ENCODE peak calls at places on chromosomes 2 and 18, in four cellular contexts. One of them, this sample, is unnamed.
A peak's percentile ranks its signal among the peaks of the same experiment; 100 is the strongest.

GRCh38 chr2:95346236-95346737 is 49.1 kb downstream of the KCNIP3 start:
- DNase-seq in CD8-positive, alpha-beta T cell: no peak
- DNase-seq in thoracic aorta: no peak
- DNase-seq in BJ: no peak
- DNase-seq in this sample: no peak

GRCh38 chr2:208722737-208723136 is 316.1 kb downstream of the PTH2R start:
- DNase-seq in CD8-positive, alpha-beta T cell: no peak
- DNase-seq in thoracic aorta: no peak
- DNase-seq in BJ: no peak
- DNase-seq in this sample: no peak

GRCh38 chr2:148519013-148519412 is 125.5 kb upstream of the EPC2 start:
- DNase-seq in CD8-positive, alpha-beta T cell: no peak
- DNase-seq in thoracic aorta: no peak
- DNase-seq in BJ: no peak
- DNase-seq in this sample: no peak

GRCh38 chr18:35182151-35182550 is 58.7 kb upstream of the ZNF397 start:
- DNase-seq in CD8-positive, alpha-beta T cell: no peak
- DNase-seq in thoracic aorta: no peak
- DNase-seq in BJ: no peak
- DNase-seq in this sample: no peak

GRCh38 chr2:207681431-207681830 is 30.0 kb upstream of the CCNYL1 start:
- DNase-seq in CD8-positive, alpha-beta T cell: no peak
- DNase-seq in thoracic aorta: no peak
- DNase-seq in BJ: no peak
- DNase-seq in this sample: no peak

GRCh38 chr2:82591718-82592117 is 1867.4 kb downstream of the SUCLG1 start:
- DNase-seq in CD8-positive, alpha-beta T cell: no peak
- DNase-seq in thoracic aorta: no peak
- DNase-seq in BJ: no peak
- DNase-seq in this sample: no peak

GRCh38 chr2:237691200-237691907 is 64.0 kb downstream of the LRRFIP1 start:
- DNase-seq in CD8-positive, alpha-beta T cell: no peak
- DNase-seq in thoracic aorta: no peak
- DNase-seq in BJ: no peak
- DNase-seq in this sample: no peak

GRCh38 chr2:55111570-55112228 is 61.4 kb upstream of the RTN4 start:
- DNase-seq in CD8-positive, alpha-beta T cell: no peak
- DNase-seq in thoracic aorta: peak; percentile 53
- DNase-seq in BJ: peak; percentile 80
- DNase-seq in this sample: peak; percentile 84

GRCh38 chr2:71129114-71129890 is 727 bp downstream of the MCEE start:
- DNase-seq in CD8-positive, alpha-beta T cell: no peak
- DNase-seq in thoracic aorta: no peak
- DNase-seq in BJ: no peak
- DNase-seq in this sample: no peak

GRCh38 chr2:222707689-222708273 is 36.3 kb downstream of the MOGAT1 start:
- DNase-seq in CD8-positive, alpha-beta T cell: no peak
- DNase-seq in thoracic aorta: no peak
- DNase-seq in BJ: no peak
- DNase-seq in this sample: peak; percentile 77

GRCh38 chr2:165469417-165469816 is at the start of gene CSRNP3:
- DNase-seq in CD8-positive, alpha-beta T cell: no peak
- DNase-seq in thoracic aorta: no peak
- DNase-seq in BJ: peak; percentile 43
- DNase-seq in this sample: peak; percentile 23

GRCh38 chr2:48189552-48190228 is 283.4 kb upstream of the FBXO11 start:
- DNase-seq in CD8-positive, alpha-beta T cell: no peak
- DNase-seq in thoracic aorta: no peak
- DNase-seq in BJ: no peak
- DNase-seq in this sample: no peak

GRCh38 chr18:24086082-24086481 is 52.8 kb upstream of the CABYR start:
- DNase-seq in CD8-positive, alpha-beta T cell: no peak
- DNase-seq in thoracic aorta: no peak
- DNase-seq in BJ: no peak
- DNase-seq in this sample: no peak

GRCh38 chr18:67300498-67300897 is 216.0 kb downstream of the DSEL start:
- DNase-seq in CD8-positive, alpha-beta T cell: no peak
- DNase-seq in thoracic aorta: no peak
- DNase-seq in BJ: no peak
- DNase-seq in this sample: no peak

GRCh38 chr2:138503087-138503442 is 1.5 kb downstream of the SPOPL start:
- DNase-seq in CD8-positive, alpha-beta T cell: no peak
- DNase-seq in thoracic aorta: no peak
- DNase-seq in BJ: no peak
- DNase-seq in this sample: no peak

GRCh38 chr2:96207778-96208143 is 866 bp downstream of the STARD7 start:
- DNase-seq in CD8-positive, alpha-beta T cell: no peak
- DNase-seq in thoracic aorta: no peak
- DNase-seq in BJ: no peak
- DNase-seq in this sample: no peak

GRCh38 chr2:196927318-196928225 is 1.1 kb upstream of the PGAP1 start:
- DNase-seq in CD8-positive, alpha-beta T cell: no peak
- DNase-seq in thoracic aorta: no peak
- DNase-seq in BJ: no peak
- DNase-seq in this sample: peak; percentile 52

GRCh38 chr2:15782769-15783294 is 157.5 kb upstream of the MYCN start:
- DNase-seq in CD8-positive, alpha-beta T cell: no peak
- DNase-seq in thoracic aorta: no peak
- DNase-seq in BJ: no peak
- DNase-seq in this sample: no peak

GRCh38 chr2:197358927-197359326 is 48.3 kb upstream of the ANKRD44 start:
- DNase-seq in CD8-positive, alpha-beta T cell: no peak
- DNase-seq in thoracic aorta: no peak
- DNase-seq in BJ: no peak
- DNase-seq in this sample: no peak

GRCh38 chr2:125086313-125087184 is 1061.5 kb downstream of the CNTNAP5 start:
- DNase-seq in CD8-positive, alpha-beta T cell: no peak
- DNase-seq in thoracic aorta: no peak
- DNase-seq in BJ: no peak
- DNase-seq in this sample: no peak

GRCh38 chr2:10322481-10322880 is 19.8 kb downstream of the HPCAL1 start:
- DNase-seq in CD8-positive, alpha-beta T cell: no peak
- DNase-seq in thoracic aorta: no peak
- DNase-seq in BJ: no peak
- DNase-seq in this sample: no peak

GRCh38 chr2:132668189-132668833 is 1.7 kb downstream of the LYPD1 start:
- DNase-seq in CD8-positive, alpha-beta T cell: no peak
- DNase-seq in thoracic aorta: no peak
- DNase-seq in BJ: no peak
- DNase-seq in this sample: no peak

GRCh38 chr2:211070547-211070946 is 514.1 kb downstream of the CPS1 start:
- DNase-seq in CD8-positive, alpha-beta T cell: no peak
- DNase-seq in thoracic aorta: no peak
- DNase-seq in BJ: no peak
- DNase-seq in this sample: no peak

GRCh38 chr2:186991766-186992417 is 142.9 kb upstream of the ZSWIM2 start:
- DNase-seq in CD8-positive, alpha-beta T cell: no peak
- DNase-seq in thoracic aorta: no peak
- DNase-seq in BJ: no peak
- DNase-seq in this sample: no peak

GRCh38 chr2:44061876-44062275 is 66.1 kb upstream of the LRPPRC start:
- DNase-seq in CD8-positive, alpha-beta T cell: no peak
- DNase-seq in thoracic aorta: no peak
- DNase-seq in BJ: no peak
- DNase-seq in this sample: no peak

GRCh38 chr2:19122220-19122619 is 236.2 kb downstream of the OSR1 start:
- DNase-seq in CD8-positive, alpha-beta T cell: no peak
- DNase-seq in thoracic aorta: no peak
- DNase-seq in BJ: no peak
- DNase-seq in this sample: no peak

GRCh38 chr2:69993708-69994107 is 32.3 kb upstream of the ASPRV1 start:
- DNase-seq in CD8-positive, alpha-beta T cell: no peak
- DNase-seq in thoracic aorta: no peak
- DNase-seq in BJ: no peak
- DNase-seq in this sample: no peak

GRCh38 chr18:7755753-7756475 is 188.8 kb downstream of the PTPRM start:
- DNase-seq in CD8-positive, alpha-beta T cell: no peak
- DNase-seq in thoracic aorta: no peak
- DNase-seq in BJ: no peak
- DNase-seq in this sample: no peak

GRCh38 chr2:31384771-31385276 is 29.7 kb downstream of the XDH start:
- DNase-seq in CD8-positive, alpha-beta T cell: no peak
- DNase-seq in thoracic aorta: no peak
- DNase-seq in BJ: peak; percentile 92
- DNase-seq in this sample: peak; percentile 80

GRCh38 chr2:86622409-86622877 is 1.2 kb downstream of the RNF103 start:
- DNase-seq in CD8-positive, alpha-beta T cell: no peak
- DNase-seq in thoracic aorta: no peak
- DNase-seq in BJ: no peak
- DNase-seq in this sample: no peak

GRCh38 chr18:42801706-42802105 is 313.8 kb downstream of the RIT2 start:
- DNase-seq in CD8-positive, alpha-beta T cell: no peak
- DNase-seq in thoracic aorta: no peak
- DNase-seq in BJ: no peak
- DNase-seq in this sample: no peak

GRCh38 chr2:37230581-37230980 is 815 bp downstream of the CEBPZ start:
- DNase-seq in CD8-positive, alpha-beta T cell: no peak
- DNase-seq in thoracic aorta: no peak
- DNase-seq in BJ: no peak
- DNase-seq in this sample: no peak

GRCh38 chr2:215431290-215431689 is 4.6 kb downstream of the FN1 start:
- DNase-seq in CD8-positive, alpha-beta T cell: no peak
- DNase-seq in thoracic aorta: no peak
- DNase-seq in BJ: no peak
- DNase-seq in this sample: no peak
- H3K4me3 ChIP-seq in CD8-positive, alpha-beta T cell: no peak overlapping the region
- H3K4me3 ChIP-seq in thoracic aorta: peak overlapping the region; percentile 55
- H3K4me3 ChIP-seq in BJ: no peak overlapping the region
- H3K4me3 ChIP-seq in this sample: peak overlapping the region; percentile 91

GRCh38 chr2:20507166-20507692 is 60.4 kb downstream of the RHOB start:
- DNase-seq in CD8-positive, alpha-beta T cell: no peak
- DNase-seq in thoracic aorta: no peak
- DNase-seq in BJ: no peak
- DNase-seq in this sample: no peak

GRCh38 chr2:20509301-20509765 is 62.5 kb downstream of the RHOB start:
- DNase-seq in CD8-positive, alpha-beta T cell: no peak
- DNase-seq in thoracic aorta: no peak
- DNase-seq in BJ: no peak
- DNase-seq in this sample: no peak

GRCh38 chr2:20504174-20504573 is 57.3 kb downstream of the RHOB start:
- DNase-seq in CD8-positive, alpha-beta T cell: no peak
- DNase-seq in thoracic aorta: no peak
- DNase-seq in BJ: no peak
- DNase-seq in this sample: no peak

GRCh38 chr2:20507711-20508110 is 60.8 kb downstream of the RHOB start:
- DNase-seq in CD8-positive, alpha-beta T cell: no peak
- DNase-seq in thoracic aorta: no peak
- DNase-seq in BJ: no peak
- DNase-seq in this sample: no peak

GRCh38 chr2:20506281-20506685 is 59.4 kb downstream of the RHOB start:
- DNase-seq in CD8-positive, alpha-beta T cell: no peak
- DNase-seq in thoracic aorta: no peak
- DNase-seq in BJ: no peak
- DNase-seq in this sample: no peak
- TF ChIP-seq CTCF in CD8-positive, alpha-beta T cell: no peak
- TF ChIP-seq CTCF in thoracic aorta: no peak
- TF ChIP-seq CTCF in BJ: peak; percentile 53
- TF ChIP-seq CTCF in this sample: peak; percentile 11

GRCh38 chr2:240250150-240250984 is 109.9 kb upstream of the OTOS start:
- DNase-seq in CD8-positive, alpha-beta T cell: no peak
- DNase-seq in thoracic aorta: no peak
- DNase-seq in BJ: no peak
- DNase-seq in this sample: no peak

GRCh38 chr2:240249423-240250149 is 109.1 kb upstream of the OTOS start:
- DNase-seq in CD8-positive, alpha-beta T cell: no peak
- DNase-seq in thoracic aorta: no peak
- DNase-seq in BJ: no peak
- DNase-seq in this sample: no peak

GRCh38 chr2:240252191-240252871 is 111.9 kb upstream of the OTOS start:
- DNase-seq in CD8-positive, alpha-beta T cell: no peak
- DNase-seq in thoracic aorta: no peak
- DNase-seq in BJ: no peak
- DNase-seq in this sample: no peak

GRCh38 chr2:240251848-240252190 is 111.4 kb upstream of the OTOS start:
- DNase-seq in CD8-positive, alpha-beta T cell: no peak
- DNase-seq in thoracic aorta: no peak
- DNase-seq in BJ: no peak
- DNase-seq in this sample: no peak

DNA sequence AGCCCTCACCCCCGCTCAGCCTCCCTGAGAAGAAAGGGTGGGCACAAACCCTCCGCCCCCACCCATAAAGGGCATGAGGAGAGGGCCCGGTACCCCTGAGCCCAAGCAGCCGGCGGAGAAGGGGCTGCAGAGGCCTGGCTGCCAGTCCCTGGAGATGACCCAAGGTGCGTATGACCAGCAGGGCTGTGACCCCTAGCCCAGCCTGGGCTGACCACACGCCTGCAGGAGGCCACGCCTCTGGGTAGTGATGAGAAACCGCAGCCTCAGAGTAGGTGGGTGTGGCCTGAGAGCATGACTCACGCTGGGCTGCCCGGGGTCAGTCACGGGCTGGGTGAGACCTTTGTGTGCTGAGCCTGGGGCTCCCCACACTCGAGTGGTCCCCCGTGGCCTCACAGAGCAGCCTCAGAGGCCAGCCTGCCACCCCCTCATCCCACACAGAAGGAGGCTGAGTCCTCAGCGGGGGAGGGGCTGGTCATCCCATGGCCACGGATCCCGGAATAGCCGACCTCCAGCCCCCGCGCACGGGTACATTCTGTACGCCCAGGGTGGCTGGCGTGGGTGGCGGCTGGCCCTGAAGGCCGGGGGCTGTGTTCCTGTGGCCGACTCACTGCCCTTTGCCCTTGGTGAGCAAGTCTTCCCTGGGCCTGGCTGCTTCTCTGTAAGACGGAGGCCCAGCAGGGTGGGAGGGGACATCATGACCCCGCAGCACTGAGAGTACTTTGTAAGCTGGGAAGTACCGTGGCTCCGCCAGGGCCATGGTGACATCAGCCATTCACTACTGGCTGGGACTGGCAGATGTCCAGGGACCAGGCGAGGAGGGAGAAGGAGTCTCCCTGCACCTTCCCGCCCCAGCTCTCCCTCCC is 110.8 kb upstream of the OTOS start:
- DNase-seq in CD8-positive, alpha-beta T cell: no peak
- DNase-seq in thoracic aorta: peak; percentile 95
- DNase-seq in BJ: peak; percentile 46
- DNase-seq in this sample: no peak
- H3K4me3 ChIP-seq in CD8-positive, alpha-beta T cell: no peak overlapping the region
- H3K4me3 ChIP-seq in thoracic aorta: peak overlapping the region; percentile 31
- H3K4me3 ChIP-seq in BJ: no peak overlapping the region
- H3K4me3 ChIP-seq in this sample: no peak overlapping the region

GRCh38 chr2:113081458-113082210 is 13.9 kb downstream of the IL1F10 start:
- DNase-seq in CD8-positive, alpha-beta T cell: no peak
- DNase-seq in thoracic aorta: no peak
- DNase-seq in BJ: no peak
- DNase-seq in this sample: no peak

GRCh38 chr2:113088173-113088992 is 20.6 kb downstream of the IL1F10 start:
- DNase-seq in CD8-positive, alpha-beta T cell: no peak
- DNase-seq in thoracic aorta: no peak
- DNase-seq in BJ: no peak
- DNase-seq in this sample: no peak

GRCh38 chr2:113085542-113085941 is 17.8 kb downstream of the IL1F10 start:
- DNase-seq in CD8-positive, alpha-beta T cell: no peak
- DNase-seq in thoracic aorta: no peak
- DNase-seq in BJ: no peak
- DNase-seq in this sample: no peak

GRCh38 chr2:113083311-113083710 is 15.5 kb downstream of the IL1F10 start:
- DNase-seq in CD8-positive, alpha-beta T cell: no peak
- DNase-seq in thoracic aorta: no peak
- DNase-seq in BJ: no peak
- DNase-seq in this sample: no peak

GRCh38 chr2:113084249-113085000 is 16.7 kb downstream of the IL1F10 start:
- DNase-seq in CD8-positive, alpha-beta T cell: no peak
- DNase-seq in thoracic aorta: no peak
- DNase-seq in BJ: no peak
- DNase-seq in this sample: no peak
- TF ChIP-seq CTCF in CD8-positive, alpha-beta T cell: no peak
- TF ChIP-seq CTCF in thoracic aorta: no peak
- TF ChIP-seq CTCF in BJ: peak; percentile 52
- TF ChIP-seq CTCF in this sample: peak; percentile 7